ENCODE peak calls at places on chromosomes 16 and 17, in ten cellular contexts. O is prostate gland, Y is left ventricle myocardium inferior, Q is body of pancreas, P is A549, B is MM.1S, A is GM23248, R is tibial nerve, E is right atrium auricular region, U is breast epithelium. V is an unnamed sample. For H3K4me1, the result is how much of the 10 kb centered on the place peaks cover.

GRCh38 chr16:68658974-68659360 is 13.9 kb downstream of the CDH3 start:
- DNase-seq in U (no peak), P (no peak), O (no peak), B (no peak), R (no peak), A (no peak), E (no peak), Q (no peak), Y (no peak), V (no peak)

GRCh38 chr16:25403852-25404251 is 146.2 kb upstream of the ZKSCAN2 start:
- DNase-seq in B (no peak), U (no peak), Q (no peak), P (no peak), E (no peak), R (no peak), O (no peak), Y (no peak), A (no peak), V (no peak)

GRCh38 chr17:75785016-75785769 is 587 bp downstream of the UNK start:
- DNase-seq in P (peak), Q (peak), A (peak), U (peak), R (peak), Y (peak), O (peak), E (peak), B (peak), V (peak)

GRCh38 chr16:85134794-85135153 is 22.5 kb upstream of the CIBAR2 start:
- DNase-seq in P (no peak), R (no peak), Q (no peak), A (no peak), Y (peak), E (no peak), U (no peak), O (no peak), B (no peak), V (no peak)

GRCh38 chr17:2814499-2815341 is 18.5 kb downstream of the RAP1GAP2 start:
- DNase-seq in U (no peak), Y (no peak), E (no peak), Q (no peak), O (no peak), A (no peak), R (no peak), B (peak), P (no peak), V (peak)

GRCh38 chr16:11248133-11248532 is 7.9 kb downstream of the SOCS1 start:
- DNase-seq in R (no peak), U (no peak), Q (no peak), O (no peak), E (no peak), Y (no peak), P (no peak), B (no peak), A (no peak), V (no peak)

GRCh38 chr16:29124828-29125227 is 140.0 kb downstream of the LAT start:
- DNase-seq in E (no peak), A (no peak), O (no peak), U (no peak), B (no peak), Q (no peak), P (no peak), R (no peak), Y (no peak), V (no peak)

GRCh38 chr17:74241434-74241833 is 28.1 kb downstream of the TTYH2 start:
- DNase-seq in R (peak), Y (no peak), B (no peak), A (peak), E (no peak), P (no peak), U (no peak), O (no peak), Q (no peak), V (peak)

GRCh38 chr17:68178831-68179230 is 69.0 kb upstream of the AMZ2 start:
- DNase-seq in B (no peak), A (no peak), Q (no peak), U (no peak), O (no peak), Y (no peak), E (no peak), P (no peak), R (no peak), V (no peak)

GRCh38 chr17:59151591-59151990 is 3.4 kb downstream of the SKA2 start:
- DNase-seq in Y (no peak), E (no peak), R (no peak), O (no peak), A (no peak), U (no peak), B (no peak), P (no peak), Q (no peak), V (no peak)

GRCh38 chr16:3149630-3150345 is 15.0 kb downstream of the ZNF213 start:
- DNase-seq in E (peak), Y (peak), R (peak), A (peak), B (no peak), U (no peak), Q (peak), O (peak), P (peak), V (peak)

GRCh38 chr16:4660454-4661007 is 32.8 kb upstream of the NUDT16L1 start:
- DNase-seq in E (peak), U (no peak), P (no peak), Y (peak), B (no peak), A (peak), Q (peak), O (no peak), R (no peak), V (peak)

GRCh38 chr16:87344931-87345631 is 27.9 kb upstream of the C16orf95 start:
- DNase-seq in U (no peak), R (peak), Y (no peak), O (no peak), A (no peak), E (peak), P (no peak), B (no peak), Q (no peak), V (peak)

GRCh38 chr17:20072692-20072992 is 63.5 kb downstream of the SPECC1 start:
- DNase-seq in A (no peak), E (no peak), P (no peak), Q (no peak), U (no peak), B (no peak), Y (no peak), R (no peak), O (no peak), V (no peak)

GRCh38 chr17:45398800-45399199 is 33.9 kb downstream of the ARHGAP27 start:
- DNase-seq in O (no peak), B (no peak), U (no peak), A (no peak), R (no peak), Y (no peak), P (no peak), Q (no peak), E (no peak), V (no peak)

GRCh38 chr17:32345953-32346600 is 3.9 kb upstream of the ZNF207 start:
- DNase-seq in O (no peak), A (no peak), U (no peak), R (no peak), Y (no peak), E (no peak), B (no peak), P (no peak), Q (no peak), V (no peak)

GRCh38 chr17:7882629-7883028 is 6.0 kb upstream of the CHD3 start:
- DNase-seq in U (no peak), B (no peak), P (no peak), A (no peak), Q (no peak), R (no peak), O (no peak), E (no peak), Y (no peak), V (no peak)

GRCh38 chr16:15051387-15051951 is 4.4 kb downstream of the NTAN1 start:
- DNase-seq in A (no peak), R (no peak), Q (no peak), E (peak), O (no peak), U (no peak), P (no peak), B (no peak), Y (no peak), V (no peak)

GRCh38 chr17:6506679-6507231 is 49.6 kb downstream of the PITPNM3 start:
- DNase-seq in R (no peak), O (no peak), Y (no peak), B (no peak), Q (no peak), A (peak), E (no peak), P (peak), U (no peak), V (peak)

GRCh38 chr17:73795730-73796129 is 151.5 kb upstream of the SDK2 start:
- DNase-seq in A (no peak), Q (no peak), U (no peak), B (no peak), R (no peak), P (no peak), O (no peak), E (no peak), Y (no peak), V (no peak)

GRCh38 chr17:37661372-37662014 is 18.2 kb upstream of the DDX52 start:
- DNase-seq in P (peak), E (no peak), Y (no peak), O (no peak), B (no peak), R (no peak), U (no peak), A (peak), Q (no peak), V (no peak)

GRCh38 chr16:48106445-48106844 is 49.3 kb downstream of the ABCC12 start:
- DNase-seq in P (no peak), O (no peak), E (no peak), U (no peak), Q (no peak), Y (no peak), A (no peak), R (no peak), B (no peak), V (no peak)

GRCh38 chr17:82461827-82462524 is 3.4 kb downstream of the NARF start:
- DNase-seq in O (no peak), R (no peak), Q (no peak), A (no peak), E (no peak), U (no peak), Y (no peak), B (no peak), P (no peak), V (no peak)

GRCh38 chr17:4573682-4574081 is 10.6 kb upstream of the SMTNL2 start:
- DNase-seq in E (no peak), Y (peak), U (no peak), B (peak), R (no peak), P (peak), Q (no peak), O (no peak), A (peak), V (no peak)

GRCh38 chr17:50559674-50560184 is 786 bp upstream of the CACNA1G start:
- DNase-seq in U (no peak), A (peak), B (no peak), E (peak), Q (peak), Y (peak), P (peak), O (no peak), R (peak), V (no peak)

GRCh38 chr17:32964541-32964940 is 27.1 kb upstream of the SPACA3 start:
- DNase-seq in E (no peak), P (no peak), U (no peak), A (no peak), B (no peak), R (no peak), Y (no peak), O (no peak), Q (no peak), V (no peak)

GRCh38 chr17:70390059-70390458 is 220.7 kb downstream of the KCNJ2 start:
- DNase-seq in Q (no peak), B (no peak), U (no peak), Y (no peak), E (no peak), O (no peak), R (no peak), A (no peak), P (no peak), V (no peak)
- H3K4me3 ChIP-seq in Q (no peak), B (no peak), U (no peak), Y (no peak), E (no peak), O (no peak), R (no peak), A (no peak), P (no peak), V (no peak)

DNA sequence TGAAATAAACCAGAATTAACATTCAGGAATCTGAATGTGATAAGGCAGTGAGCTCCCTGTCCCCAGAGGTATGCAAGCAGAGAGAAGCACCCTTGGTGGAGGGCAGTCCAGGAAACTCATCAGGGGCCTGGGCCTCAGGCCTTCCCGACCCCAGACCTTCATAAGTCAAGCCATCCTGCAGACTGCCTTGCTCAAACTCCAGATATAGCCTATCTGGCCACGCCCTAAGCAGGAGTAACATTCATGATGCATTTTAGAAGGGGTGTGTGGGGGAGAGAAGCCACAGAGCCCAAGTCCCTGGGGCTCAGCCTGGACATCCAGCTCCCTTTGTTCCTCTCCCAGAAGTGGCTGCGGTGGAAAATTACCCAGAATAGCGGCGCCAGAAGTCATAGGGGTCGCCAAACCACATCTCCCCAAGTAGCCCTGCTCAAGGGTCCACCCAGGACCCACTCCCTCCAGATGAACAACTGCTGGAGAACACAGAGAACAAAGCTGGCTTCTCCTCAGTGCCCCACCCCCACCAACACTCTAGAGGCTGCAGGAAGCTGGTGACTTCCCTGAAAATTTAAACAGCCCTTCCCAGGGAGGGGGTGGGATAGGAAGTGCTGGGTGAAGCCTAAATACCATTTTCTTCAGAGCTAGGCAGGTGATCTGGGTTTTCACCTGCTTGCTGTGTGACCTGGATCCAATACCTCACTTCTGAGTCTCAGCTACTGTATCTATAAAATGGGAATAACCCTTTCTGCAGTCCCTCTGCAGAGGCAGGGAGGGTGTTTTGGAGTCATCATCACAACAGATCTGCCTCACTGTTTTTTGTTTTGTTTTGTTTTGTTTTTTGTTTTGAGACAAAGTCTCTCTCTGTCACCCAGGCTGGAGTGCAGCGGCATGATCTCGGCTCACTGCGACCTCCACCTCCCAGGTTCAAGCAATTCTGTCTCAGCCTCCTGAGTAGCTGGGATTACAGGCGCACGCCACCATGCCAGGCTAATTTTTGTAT is 1.5 kb upstream of the SREBF1 start:
- DNase-seq in Q (peak), B (no peak), Y (peak), R (peak), A (peak), U (no peak), O (peak), P (peak), E (peak), V (peak)
- H3K4me1 ChIP-seq in Q (half or more), B (half or more), Y (half or more), R (under half), A (under half), U (half or more), O (half or more), P (half or more), E (half or more), V (under half)

DNA sequence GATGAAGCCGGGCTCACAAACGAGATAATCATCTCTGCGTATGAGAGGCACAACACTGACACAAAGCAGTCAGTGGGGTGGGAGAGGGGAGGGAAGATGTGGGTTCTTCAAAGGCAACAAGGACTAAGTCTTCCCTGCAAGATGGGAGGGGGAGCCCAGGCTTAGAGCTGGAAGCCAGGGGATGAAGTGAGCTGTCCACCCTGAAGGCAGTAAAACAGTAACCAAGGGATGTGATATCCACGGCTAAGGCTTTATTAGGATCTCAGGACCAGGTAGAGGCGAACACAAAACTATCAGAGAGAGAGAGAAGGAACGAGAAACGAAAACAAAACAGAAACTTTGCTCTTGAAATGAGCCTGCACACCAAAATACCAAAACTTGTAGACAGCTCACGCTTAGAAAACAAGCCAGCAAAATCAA is 115.9 kb downstream of the DYNLRB2 start:
- DNase-seq in Y (no peak), Q (no peak), U (no peak), B (peak), R (no peak), E (no peak), A (peak), O (peak), P (no peak), V (no peak)
- H3K4me3 ChIP-seq in Y (no peak), Q (no peak), U (peak), B (peak), R (no peak), E (no peak), A (no peak), O (no peak), P (no peak), V (no peak)

DNA sequence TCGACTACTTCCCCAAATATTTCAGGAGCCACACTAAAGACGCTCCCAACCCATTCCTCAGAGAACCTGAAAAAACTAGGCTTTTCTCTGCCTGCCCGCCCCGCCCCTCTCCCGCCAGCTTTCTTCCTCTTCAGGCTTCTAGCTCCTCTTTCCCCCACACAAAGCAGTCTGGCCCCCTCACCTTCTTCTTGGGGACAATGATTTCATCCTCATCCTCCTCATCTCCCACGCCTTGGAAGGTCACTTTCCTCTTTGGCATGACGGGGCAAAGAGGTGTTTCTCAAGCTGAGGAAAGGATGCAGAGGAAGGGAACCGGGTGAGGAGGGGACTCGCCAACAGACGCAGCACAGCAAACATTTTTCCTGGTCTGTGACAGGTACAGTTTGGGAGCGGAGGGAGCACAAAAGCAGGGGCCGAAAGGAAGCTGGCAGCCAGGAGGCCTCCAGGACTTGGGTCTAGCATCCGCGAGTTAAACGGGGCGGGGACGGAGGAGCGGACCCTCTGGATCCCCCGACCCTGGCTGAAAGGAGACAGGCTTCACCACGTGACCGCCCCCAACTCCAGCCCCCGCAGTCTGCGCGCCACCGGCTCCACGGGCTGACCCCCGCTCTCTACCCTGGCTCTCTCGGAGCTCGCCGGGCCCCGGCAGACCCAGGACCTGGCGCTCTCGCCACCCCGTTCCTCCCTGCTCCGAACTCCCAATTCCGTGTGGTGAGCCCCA is 525 bp downstream of the CD2BP2 start:
- DNase-seq in E (no peak), A (peak), Q (no peak), R (no peak), Y (no peak), B (no peak), P (no peak), O (no peak), U (peak), V (no peak)
- H3K4me1 ChIP-seq in E (half or more), A (under half), Q (half or more), R (under half), Y (half or more), B (under half), P (half or more), O (under half), U (under half), V (under half)

GRCh38 chr16:75792781-75793180 is 66.5 kb upstream of the CPHXL start:
- DNase-seq in E (no peak), Q (no peak), O (no peak), A (no peak), U (no peak), R (no peak), P (no peak), Y (no peak), B (no peak), V (no peak)

GRCh38 chr16:75789237-75789636 is 62.9 kb upstream of the CPHXL start:
- DNase-seq in P (peak), Q (no peak), U (no peak), B (peak), O (peak), E (no peak), A (peak), R (peak), Y (no peak), V (no peak)

GRCh38 chr16:75798714-75799113 is 72.4 kb upstream of the CPHXL start:
- DNase-seq in O (no peak), Y (no peak), A (no peak), E (no peak), P (no peak), R (no peak), Q (no peak), U (no peak), B (no peak), V (no peak)

GRCh38 chr16:75794426-75794825 is 68.1 kb upstream of the CPHXL start:
- DNase-seq in Y (no peak), P (no peak), A (no peak), U (no peak), E (no peak), Q (no peak), O (no peak), R (no peak), B (no peak), V (no peak)
- H3K4me3 ChIP-seq in Y (no peak), P (no peak), A (no peak), U (no peak), E (no peak), Q (no peak), O (no peak), R (no peak), B (no peak), V (no peak)

GRCh38 chr17:77381731-77382130 is 241.0 kb downstream of the SEC14L1 start:
- DNase-seq in Q (no peak), B (no peak), R (no peak), U (no peak), Y (no peak), E (no peak), P (no peak), A (no peak), O (no peak), V (no peak)
- H3K4me1 ChIP-seq in Q (half or more), B (under half), R (under half), U (half or more), Y (half or more), E (half or more), P (half or more), A (under half), O (under half), V (under half)

GRCh38 chr17:48909796-48910195 is 1.6 kb downstream of the UBE2Z start:
- DNase-seq in Q (no peak), R (no peak), E (no peak), A (peak), P (no peak), U (no peak), B (no peak), Y (no peak), O (no peak), V (no peak)
- H3K4me3 ChIP-seq in Q (peak), R (no peak), E (peak), A (peak), P (peak), U (peak), B (peak), Y (peak), O (peak), V (no peak)

DNA sequence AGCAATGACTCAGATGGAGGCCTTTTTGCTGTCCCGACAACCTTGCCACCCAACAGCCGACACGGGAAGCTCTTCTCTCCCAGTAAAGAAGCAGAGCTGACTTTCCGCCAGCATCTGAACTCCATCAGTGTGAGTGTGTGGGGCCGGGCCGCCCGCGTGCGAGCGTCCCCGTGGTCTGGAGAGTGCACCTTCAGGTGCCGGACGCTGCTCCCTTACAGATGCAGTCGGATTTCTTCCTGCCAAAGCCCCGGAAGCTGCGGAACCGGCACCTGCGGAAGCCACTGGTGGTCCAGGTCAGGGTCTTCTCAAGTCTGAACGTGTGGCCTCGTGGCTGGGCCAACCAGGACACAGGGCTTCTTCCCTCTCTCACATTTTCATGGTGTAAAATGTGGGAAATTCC is 15.5 kb upstream of the JPT2 start:
- DNase-seq in Q (no peak), U (no peak), Y (no peak), B (no peak), E (no peak), R (no peak), P (no peak), O (no peak), A (no peak), V (no peak)
- H3K4me1 ChIP-seq in Q (under half), U (under half), Y (under half), B (under half), E (under half), R (under half), P (under half), O (under half), A (under half), V (under half)